ENCODE peak calls at places on chromosomes 7 and 10, in ten cellular contexts. C, G, Z, B, K, L, W, Q, Y and U are unnamed samples. For H3K9me3, the result is how much of the 10 kb centered on the place peaks cover.

GRCh38 chr10:46787321-46787615 is 124.0 kb upstream of the PTPN20 start:
- DNase-seq in C (peak), G (peak), Z (peak), B (peak), K (peak), L (no peak), W (no peak), Q (peak), Y (peak), U (peak)

GRCh38 chr7:140229591-140230516 is 53.1 kb upstream of the KDM7A start:
- DNase-seq in C (peak), G (no peak), Z (no peak), B (no peak), K (no peak), L (peak), W (no peak), Q (no peak), Y (no peak), U (no peak)

GRCh38 chr10:115654961-115655360 is 561.8 kb downstream of the ATRNL1 start:
- DNase-seq in C (no peak), G (no peak), Z (no peak), B (no peak), K (no peak), L (no peak), W (no peak), Q (no peak), Y (peak), U (no peak)

GRCh38 chr10:107244122-107244521 is 79.6 kb upstream of the SORCS1 start:
- DNase-seq in C (no peak), G (no peak), Z (no peak), B (no peak), K (no peak), L (no peak), W (no peak), Q (no peak), Y (no peak), U (no peak)

GRCh38 chr10:122304054-122304579 is 33.0 kb downstream of the BTBD16 start:
- DNase-seq in C (no peak), G (no peak), Z (no peak), B (no peak), K (no peak), L (no peak), W (no peak), Q (no peak), Y (no peak), U (no peak)

GRCh38 chr7:35015346-35015859 is 21.9 kb downstream of the DPY19L1 start:
- DNase-seq in C (no peak), G (no peak), Z (no peak), B (no peak), K (peak), L (no peak), W (no peak), Q (no peak), Y (peak), U (no peak)

GRCh38 chr10:74419491-74420466 is 268.8 kb downstream of the ADK start:
- DNase-seq in C (no peak), G (peak), Z (peak), B (no peak), K (peak), L (no peak), W (no peak), Q (no peak), Y (no peak), U (no peak)

GRCh38 chr7:74021546-74022320 is 6.2 kb upstream of the ELN start:
- DNase-seq in C (no peak), G (no peak), Z (no peak), B (no peak), K (no peak), L (no peak), W (no peak), Q (no peak), Y (no peak), U (no peak)

GRCh38 chr7:14767716-14768425 is 134.7 kb downstream of the DGKB start:
- DNase-seq in C (no peak), G (no peak), Z (peak), B (no peak), K (no peak), L (no peak), W (no peak), Q (no peak), Y (no peak), U (no peak)

GRCh38 chr10:71889388-71889987 is 38.4 kb upstream of the PSAP start:
- DNase-seq in C (no peak), G (no peak), Z (peak), B (no peak), K (no peak), L (no peak), W (no peak), Q (no peak), Y (no peak), U (no peak)

GRCh38 chr10:26527018-26527417 is 88.9 kb downstream of the APBB1IP start:
- DNase-seq in C (no peak), G (no peak), Z (no peak), B (no peak), K (no peak), L (no peak), W (no peak), Q (no peak), Y (no peak), U (no peak)

GRCh38 chr7:137135654-137136350 is 207.7 kb downstream of the PTN start:
- DNase-seq in C (no peak), G (no peak), Z (peak), B (no peak), K (peak), L (no peak), W (no peak), Q (no peak), Y (no peak), U (no peak)

GRCh38 chr10:104811166-104811565 is 170.1 kb downstream of the SORCS3 start:
- DNase-seq in C (no peak), G (no peak), Z (no peak), B (no peak), K (no peak), L (no peak), W (no peak), Q (no peak), Y (no peak), U (no peak)

GRCh38 chr10:90743291-90743690 is 114.5 kb downstream of the HTR7 start:
- DNase-seq in C (no peak), G (no peak), Z (no peak), B (no peak), K (no peak), L (no peak), W (no peak), Q (no peak), Y (peak), U (no peak)

GRCh38 chr7:37027557-37028341 is 303.5 kb upstream of the AOAH start:
- DNase-seq in C (no peak), G (no peak), Z (no peak), B (no peak), K (no peak), L (no peak), W (no peak), Q (no peak), Y (no peak), U (no peak)

GRCh38 chr10:112356686-112357085 is 17.2 kb upstream of the ACSL5 start:
- DNase-seq in C (no peak), G (no peak), Z (no peak), B (no peak), K (no peak), L (no peak), W (no peak), Q (no peak), Y (no peak), U (no peak)

GRCh38 chr7:101108330-101108857 is 18.5 kb upstream of the SERPINE1 start:
- DNase-seq in C (no peak), G (no peak), Z (no peak), B (peak), K (no peak), L (peak), W (no peak), Q (peak), Y (peak), U (no peak)

GRCh38 chr7:137206770-137207169 is 136.8 kb downstream of the PTN start:
- DNase-seq in C (no peak), G (no peak), Z (no peak), B (no peak), K (no peak), L (no peak), W (no peak), Q (no peak), Y (no peak), U (no peak)

GRCh38 chr7:73706122-73707044 is 13.1 kb downstream of the STX1A start:
- DNase-seq in C (no peak), G (peak), Z (peak), B (no peak), K (peak), L (no peak), W (no peak), Q (no peak), Y (peak), U (no peak)

GRCh38 chr7:139407555-139407954 is 47.9 kb downstream of the LUC7L2 start:
- DNase-seq in C (no peak), G (no peak), Z (no peak), B (no peak), K (no peak), L (no peak), W (no peak), Q (no peak), Y (no peak), U (no peak)

GRCh38 chr10:29127037-29127436 is 161.8 kb upstream of the LYZL1 start:
- DNase-seq in C (no peak), G (no peak), Z (no peak), B (no peak), K (no peak), L (no peak), W (no peak), Q (no peak), Y (no peak), U (no peak)

GRCh38 chr7:112692333-112692732 is 97.9 kb downstream of the TMEM168 start:
- DNase-seq in C (no peak), G (no peak), Z (no peak), B (peak), K (no peak), L (no peak), W (no peak), Q (no peak), Y (no peak), U (no peak)

GRCh38 chr10:5814110-5815107 is 1.2 kb upstream of the GDI2 start:
- DNase-seq in C (no peak), G (no peak), Z (peak), B (no peak), K (peak), L (no peak), W (no peak), Q (no peak), Y (peak), U (no peak)

GRCh38 chr10:124625831-124626238 is 118.3 kb downstream of the FAM53B start:
- DNase-seq in C (no peak), G (no peak), Z (no peak), B (peak), K (no peak), L (peak), W (no peak), Q (peak), Y (no peak), U (no peak)
- H3K4me3 ChIP-seq in C (no peak), G (no peak), Z (no peak), B (no peak), K (no peak), L (no peak), W (no peak), Q (no peak), Y (no peak), U (no peak)

GRCh38 chr7:64990216-64990615 is 620 bp downstream of the ZNF117 start:
- DNase-seq in C (no peak), G (no peak), Z (no peak), B (no peak), K (no peak), L (no peak), W (no peak), Q (no peak), Y (no peak), U (no peak)
- H3K9me3 ChIP-seq in C (under half), G (half or more), Z (under half), B (half or more), K (under half), L (half or more), W (under half), Q (under half), Y (under half), U (under half)

GRCh38 chr7:117480978-117481377 is 1.2 kb downstream of the CFTR start:
- DNase-seq in C (no peak), G (no peak), Z (no peak), B (no peak), K (no peak), L (no peak), W (no peak), Q (no peak), Y (no peak), U (no peak)
- H3K4me3 ChIP-seq in C (no peak), G (no peak), Z (no peak), B (no peak), K (no peak), L (no peak), W (no peak), Q (no peak), Y (no peak), U (no peak)

GRCh38 chr7:259191-259505 is 30.8 kb upstream of the FOXL3 start:
- DNase-seq in C (peak), G (no peak), Z (no peak), B (no peak), K (no peak), L (peak), W (no peak), Q (no peak), Y (no peak), U (no peak)

GRCh38 chr7:262251-262572 is 27.8 kb upstream of the FOXL3 start:
- DNase-seq in C (no peak), G (no peak), Z (no peak), B (no peak), K (no peak), L (peak), W (no peak), Q (no peak), Y (no peak), U (no peak)

GRCh38 chr7:259751-260405 is 30.1 kb upstream of the FOXL3 start:
- DNase-seq in C (peak), G (no peak), Z (no peak), B (no peak), K (no peak), L (peak), W (no peak), Q (no peak), Y (no peak), U (no peak)

GRCh38 chr7:261341-262250 is 28.4 kb upstream of the FOXL3 start:
- DNase-seq in C (no peak), G (no peak), Z (no peak), B (no peak), K (no peak), L (peak), W (no peak), Q (no peak), Y (no peak), U (no peak)

DNA sequence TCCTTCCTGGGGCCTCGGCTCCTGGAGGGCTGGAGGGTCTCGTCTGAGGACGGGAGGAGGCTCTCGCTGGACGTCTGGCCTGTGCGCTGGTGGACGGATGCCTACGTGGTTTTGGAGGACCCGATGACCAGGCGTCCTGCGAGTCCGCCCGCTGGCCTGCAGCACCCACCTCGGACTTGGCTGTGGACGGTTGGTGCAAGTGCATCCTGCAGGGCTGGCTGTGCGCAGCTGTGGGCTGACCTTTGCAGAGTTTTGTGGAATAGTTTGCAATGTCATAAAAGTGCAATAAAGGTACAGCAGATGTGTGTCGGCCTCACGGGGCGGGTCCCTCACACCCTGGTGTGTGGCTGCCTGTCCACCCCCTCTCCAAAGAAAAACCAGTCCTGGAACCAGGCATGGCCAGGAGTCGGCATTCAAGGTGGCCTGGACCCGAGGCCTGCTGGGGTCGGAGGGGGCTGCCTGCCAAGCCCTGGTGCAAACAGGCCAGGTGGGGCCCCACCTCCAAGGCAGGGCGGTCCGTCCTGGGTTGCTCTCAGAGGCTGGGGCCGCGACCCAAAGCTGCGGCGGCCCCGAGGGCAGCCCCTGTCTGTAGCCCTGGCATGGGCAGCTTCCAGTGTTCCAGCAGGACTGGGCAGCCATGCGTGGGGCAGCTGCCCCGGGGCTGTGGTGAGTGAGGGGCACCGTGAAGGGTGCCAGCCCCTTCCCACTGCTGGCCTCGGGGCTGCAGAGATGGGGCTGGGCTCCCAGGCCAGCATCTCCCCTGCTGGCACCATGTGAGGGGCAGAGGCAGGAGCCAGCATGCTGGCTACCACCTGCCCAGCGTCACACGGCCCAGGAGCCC is 29.3 kb upstream of the FOXL3 start:
- DNase-seq in C (peak), G (no peak), Z (no peak), B (no peak), K (no peak), L (peak), W (no peak), Q (no peak), Y (no peak), U (no peak)
- H3K9me3 ChIP-seq in C (under half), G (half or more), Z (under half), B (under half), K (under half), L (under half), W (half or more), Q (under half), Y (under half), U (under half)

GRCh38 chr10:114402871-114403544 is 1.3 kb downstream of the AFAP1L2 start:
- DNase-seq in C (no peak), G (no peak), Z (no peak), B (no peak), K (no peak), L (no peak), W (no peak), Q (no peak), Y (peak), U (no peak)
- H3K4me3 ChIP-seq in C (peak), G (peak), Z (no peak), B (peak), K (no peak), L (peak), W (peak), Q (peak), Y (peak), U (peak)